ENCODE peak calls at places on chromosomes 7 and 10, in seven cellular contexts. Q is astrocyte, Z is K562, F is fibroblast of lung, U is mammary epithelial cell, W is endothelial cell of umbilical vein, J is neural progenitor cell. M is an unnamed sample.
A peak's percentile ranks its signal among the peaks of the same experiment; 100 is the strongest.

GRCh38 chr10:88281592-88282268 is 301.4 kb downstream of the RNLS start:
- DNase-seq in J (no peak), U (peak; percentile 44), Z (no peak), F (peak; percentile 83), Q (peak; percentile 87), W (peak; percentile 19), M (peak; percentile 46)

GRCh38 chr7:38908759-38909335 is at the start of gene VPS41:
- DNase-seq in U (peak; percentile 76), J (peak; percentile 82), Z (peak; percentile 84), F (peak; percentile 72), Q (peak; percentile 56), W (peak; percentile 75), M (peak; percentile 93)

GRCh38 chr7:80392229-80393169 is 119.4 kb downstream of the GNAT3 start:
- DNase-seq in J (no peak), Q (no peak), U (peak; percentile 11), F (peak; percentile 80), Z (no peak), W (peak; percentile 57), M (peak; percentile 43)

GRCh38 chr10:49747303-49747646 is 14.8 kb downstream of the OGDHL start:
- DNase-seq in U (no peak), Q (no peak), W (no peak), F (no peak), J (no peak), Z (no peak), M (no peak)

GRCh38 chr10:21926949-21927348 is 76.6 kb downstream of the DNAJC1 start:
- DNase-seq in F (peak; percentile 91), Z (peak; percentile 72), Q (peak; percentile 97), W (peak; percentile 71), J (peak; percentile 17), U (peak; percentile 91), M (no peak)

GRCh38 chr7:113087278-113087998 is 811 bp upstream of the GPR85 start:
- DNase-seq in Q (peak; percentile 94), F (peak; percentile 90), U (no peak), J (peak; percentile 30), W (peak; percentile 81), Z (peak; percentile 88), M (no peak)

GRCh38 chr10:129335396-129335795 is 131.6 kb upstream of the MGMT start:
- DNase-seq in F (no peak), W (no peak), Q (no peak), U (no peak), Z (no peak), J (no peak), M (no peak)

GRCh38 chr10:113891476-113891875 is 37.0 kb downstream of the NHLRC2 start:
- DNase-seq in J (no peak), W (no peak), Q (no peak), Z (no peak), U (no peak), F (no peak), M (no peak)

GRCh38 chr7:128687131-128687530 is 15.0 kb downstream of the GARIN1A start:
- DNase-seq in Q (no peak), Z (no peak), U (no peak), W (no peak), J (no peak), F (no peak), M (no peak)

GRCh38 chr10:99921948-99922347 is 87.8 kb downstream of the DNMBP start:
- DNase-seq in J (no peak), Q (no peak), F (no peak), Z (no peak), U (peak; percentile 74), W (peak; percentile 65), M (no peak)

GRCh38 chr7:91137447-91137846 is 126.8 kb upstream of the FZD1 start:
- DNase-seq in F (no peak), Q (no peak), Z (no peak), W (no peak), J (no peak), U (no peak), M (peak; percentile 53)

GRCh38 chr10:50395279-50395678 is 144.0 kb upstream of the ASAH2 start:
- DNase-seq in U (peak; percentile 84), Z (no peak), Q (peak; percentile 29), F (peak; percentile 72), J (no peak), W (no peak), M (no peak)

GRCh38 chr7:14836571-14837189 is 65.9 kb downstream of the DGKB start:
- DNase-seq in U (peak; percentile 56), F (peak; percentile 70), W (peak; percentile 9), Z (no peak), Q (peak; percentile 72), J (peak; percentile 84), M (no peak)

GRCh38 chr7:93889261-93889660 is 1.3 kb downstream of the TFPI2 start:
- DNase-seq in Q (peak; percentile 74), J (no peak), F (peak; percentile 71), U (peak; percentile 78), Z (no peak), W (no peak), M (no peak)

GRCh38 chr10:84607523-84607922 is 279.1 kb downstream of the CCSER2 start:
- DNase-seq in F (no peak), U (no peak), W (no peak), Q (no peak), J (no peak), Z (no peak), M (no peak)

GRCh38 chr7:86939197-86939814 is 120.1 kb downstream of the ELAPOR2 start:
- DNase-seq in F (peak; percentile 73), Q (peak; percentile 43), Z (peak; percentile 82), U (peak; percentile 62), W (peak; percentile 87), J (peak; percentile 71), M (peak; percentile 89)

GRCh38 chr10:83539528-83540308 is 599.6 kb upstream of the GHITM start:
- DNase-seq in U (no peak), F (no peak), Q (peak; percentile 91), W (no peak), Z (no peak), J (no peak), M (no peak)

GRCh38 chr7:6718124-6718523 is 11.4 kb upstream of the ZNF12 start:
- DNase-seq in F (no peak), W (no peak), Q (no peak), J (peak; percentile 6), U (no peak), Z (peak; percentile 14), M (no peak)

GRCh38 chr10:71009031-71009605 is 120.8 kb upstream of the PCBD1 start:
- DNase-seq in W (no peak), U (no peak), J (no peak), Z (no peak), F (no peak), Q (no peak), M (no peak)

GRCh38 chr7:44440577-44441078 is 49.8 kb downstream of the NUDCD3 start:
- DNase-seq in U (no peak), Q (no peak), F (no peak), Z (no peak), J (no peak), W (no peak), M (no peak)
- H3K79me2 ChIP-seq in U (peaks cover 83% of the 10 kb centered on the region), Q (peaks cover 78% of the 10 kb centered on the region), F (peaks cover 13% of the 10 kb centered on the region), Z (peaks cover 19% of the 10 kb centered on the region), J (peaks cover 37% of the 10 kb centered on the region), W (peaks cover 49% of the 10 kb centered on the region), M (peaks cover 94% of the 10 kb centered on the region)

GRCh38 chr7:33065981-33066380 is 3.4 kb upstream of the NT5C3A start:
- DNase-seq in Q (no peak), Z (no peak), J (no peak), W (no peak), F (no peak), U (no peak), M (no peak)

GRCh38 chr7:33072471-33072870 is 9.9 kb upstream of the NT5C3A start:
- DNase-seq in J (no peak), Z (no peak), U (peak; percentile 35), F (peak; percentile 73), W (peak; percentile 69), Q (peak; percentile 83), M (no peak)

GRCh38 chr7:33062782-33063443 is 337 bp upstream of the NT5C3A start:
- DNase-seq in W (peak; percentile 96), Z (peak; percentile 97), J (peak; percentile 98), F (peak; percentile 95), Q (peak; percentile 90), U (peak; percentile 94), M (peak; percentile 97)

GRCh38 chr7:33070277-33070676 is 7.7 kb upstream of the NT5C3A start:
- DNase-seq in U (no peak), W (no peak), J (no peak), Z (no peak), Q (no peak), F (no peak), M (no peak)

DNA sequence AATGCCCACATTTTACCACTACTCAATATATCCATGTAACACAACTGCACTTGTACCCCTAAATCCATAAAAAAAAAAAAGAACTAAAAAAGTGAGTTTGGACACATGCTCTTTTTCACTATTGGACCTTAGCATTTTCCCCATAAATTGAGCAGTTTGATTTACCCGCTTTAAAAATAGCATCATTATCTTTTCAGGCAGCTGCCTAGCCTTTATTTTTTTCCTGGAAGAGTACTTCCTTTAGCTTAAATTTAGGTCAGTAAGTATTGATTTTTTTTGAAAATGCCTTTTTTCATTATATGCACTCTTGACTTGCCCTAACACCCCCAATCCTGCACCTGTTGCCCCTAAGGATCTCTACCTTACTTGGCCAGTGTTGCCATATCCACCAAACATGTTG is 5.3 kb upstream of the NT5C3A start:
- DNase-seq in W (no peak), Q (no peak), Z (no peak), F (no peak), U (no peak), J (no peak), M (no peak)
- H3K9me3 ChIP-seq in W (no peaks in the 10 kb centered on the region), Q (peaks cover 6% of the 10 kb centered on the region), Z (peaks cover 10% of the 10 kb centered on the region), F (no peaks in the 10 kb centered on the region), U (peaks cover 3% of the 10 kb centered on the region), J (peaks cover 8% of the 10 kb centered on the region), M (peaks cover 6% of the 10 kb centered on the region)

GRCh38 chr10:107687702-107688101 is 523.2 kb upstream of the SORCS1 start:
- DNase-seq in W (no peak), J (no peak), Q (no peak), Z (no peak), U (peak; percentile 76), F (no peak), M (no peak)
- H3K4me1 ChIP-seq in W (no peaks in the 10 kb centered on the region), J (no peaks in the 10 kb centered on the region), Q (no peaks in the 10 kb centered on the region), Z (no peaks in the 10 kb centered on the region), U (no peaks in the 10 kb centered on the region), F (no peaks in the 10 kb centered on the region), M (no peaks in the 10 kb centered on the region)

GRCh38 chr10:73838827-73839226 is 27.4 kb upstream of the NDST2 start:
- DNase-seq in F (peak; percentile 52), Q (no peak), W (no peak), Z (no peak), U (peak; percentile 46), J (no peak), M (no peak)

GRCh38 chr10:73841526-73842285 is 30.3 kb upstream of the NDST2 start:
- DNase-seq in Q (no peak), W (no peak), Z (no peak), U (no peak), F (peak; percentile 42), J (no peak), M (peak; percentile 20)

GRCh38 chr10:73840403-73841301 is 29.3 kb upstream of the NDST2 start:
- DNase-seq in J (no peak), Z (no peak), U (no peak), Q (no peak), F (no peak), W (no peak), M (no peak)

GRCh38 chr10:73839276-73839966 is 28.0 kb upstream of the NDST2 start:
- DNase-seq in J (no peak), Z (no peak), W (no peak), F (no peak), U (no peak), Q (no peak), M (no peak)

DNA sequence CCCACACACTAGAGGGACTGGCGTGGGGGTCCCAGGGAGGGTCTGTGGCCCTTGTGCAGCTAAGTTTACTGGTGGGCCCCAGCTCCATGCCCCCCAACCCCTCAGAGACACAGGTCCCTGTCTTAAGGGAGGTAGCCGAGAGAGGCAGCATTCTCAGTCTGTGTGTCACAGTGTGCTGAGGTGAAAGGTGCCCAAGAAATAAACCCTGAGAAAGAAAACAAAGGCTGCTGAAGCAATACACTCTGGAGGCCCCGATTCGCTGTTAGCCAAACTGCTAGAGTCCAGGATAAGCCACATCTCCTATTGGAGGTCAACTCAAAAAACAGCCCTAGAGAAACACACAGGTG is 28.6 kb upstream of the NDST2 start:
- DNase-seq in J (no peak), W (no peak), Z (no peak), F (no peak), U (no peak), Q (no peak), M (no peak)
- H3K79me2 ChIP-seq in J (no peaks in the 10 kb centered on the region), W (no peaks in the 10 kb centered on the region), Z (no peaks in the 10 kb centered on the region), F (no peaks in the 10 kb centered on the region), U (no peaks in the 10 kb centered on the region), Q (no peaks in the 10 kb centered on the region), M (peaks cover 3% of the 10 kb centered on the region)

M was measured in Karpas-422.